ENCODE peak calls at places on chromosomes 13 and 19, in nine cellular contexts. B, F, P, G, W, I, T, M and A are unnamed samples.

GRCh38 chr19:43471091-43471490 is 5.7 kb upstream of the LYPD3 start:
- DNase-seq in B (no peak), F (no peak), P (no peak), G (no peak), W (no peak), I (no peak), T (no peak), M (no peak), A (no peak)

GRCh38 chr13:31060655-31061054 is 101.0 kb downstream of the HSPH1 start:
- DNase-seq in B (no peak), F (no peak), P (no peak), G (no peak), W (no peak), I (no peak), T (no peak), M (no peak), A (no peak)

GRCh38 chr19:16235811-16236710 is 38.4 kb downstream of the AP1M1 start:
- DNase-seq in B (peak; percentile 59), F (no peak), P (no peak), G (no peak), W (no peak), I (no peak), T (no peak), M (no peak), A (peak; percentile 34)

GRCh38 chr13:31014461-31014860 is 82.0 kb downstream of the TEX26 start:
- DNase-seq in B (no peak), F (no peak), P (no peak), G (no peak), W (no peak), I (no peak), T (no peak), M (no peak), A (no peak)

GRCh38 chr13:110462091-110462490 is 99.4 kb downstream of the RAB20 start:
- DNase-seq in B (no peak), F (no peak), P (no peak), G (no peak), W (no peak), I (no peak), T (no peak), M (no peak), A (no peak)

GRCh38 chr13:81001828-81002385 is 661.0 kb upstream of the SPRY2 start:
- DNase-seq in B (no peak), F (no peak), P (no peak), G (no peak), W (no peak), I (no peak), T (no peak), M (no peak), A (no peak)

GRCh38 chr13:59776924-59777690 is 386.6 kb downstream of the DIAPH3 start:
- DNase-seq in B (no peak), F (no peak), P (no peak), G (no peak), W (no peak), I (no peak), T (no peak), M (no peak), A (no peak)

GRCh38 chr19:8208710-8209110 is 460 bp upstream of the CERS4 start:
- DNase-seq in B (no peak), F (peak; percentile 83), P (no peak), G (peak; percentile 31), W (no peak), I (no peak), T (no peak), M (peak; percentile 87), A (no peak)

GRCh38 chr19:32350492-32350891 is 5.1 kb downstream of the ZNF507 start:
- DNase-seq in B (no peak), F (no peak), P (no peak), G (no peak), W (no peak), I (no peak), T (no peak), M (no peak), A (no peak)

GRCh38 chr13:97574926-97575325 is 141.0 kb downstream of the RAP2A start:
- DNase-seq in B (no peak), F (peak; percentile 40), P (no peak), G (no peak), W (no peak), I (peak; percentile 53), T (peak; percentile 78), M (peak; percentile 29), A (peak; percentile 86)

GRCh38 chr13:65036999-65037398 is 2193.1 kb downstream of the PCDH9 start:
- DNase-seq in B (no peak), F (no peak), P (no peak), G (no peak), W (no peak), I (no peak), T (no peak), M (no peak), A (no peak)

GRCh38 chr13:77460195-77460594 is 75.3 kb upstream of the SCEL start:
- DNase-seq in B (peak; percentile 65), F (peak; percentile 18), P (no peak), G (peak; percentile 78), W (no peak), I (peak; percentile 71), T (no peak), M (no peak), A (no peak)

GRCh38 chr19:624433-625109 is 8.8 kb downstream of the POLRMT start:
- DNase-seq in B (no peak), F (no peak), P (no peak), G (no peak), W (no peak), I (no peak), T (no peak), M (no peak), A (no peak)
- H3K36me3 ChIP-seq in B (peaks cover 60% of the 10 kb centered on the region), F (no peaks in the 10 kb centered on the region), P (no peaks in the 10 kb centered on the region), G (peaks cover 69% of the 10 kb centered on the region), W (peaks cover 85% of the 10 kb centered on the region), I (no peaks in the 10 kb centered on the region), T (peaks cover 6% of the 10 kb centered on the region), M (peaks cover 80% of the 10 kb centered on the region), A (peaks cover 29% of the 10 kb centered on the region)

GRCh38 chr19:38710416-38710702 is 33.9 kb downstream of the CAPN12 start:
- DNase-seq in B (no peak), F (no peak), P (no peak), G (no peak), W (no peak), I (no peak), T (no peak), M (no peak), A (no peak)
- H3K4me1 ChIP-seq in B (peaks cover 49% of the 10 kb centered on the region), F (peaks cover 44% of the 10 kb centered on the region), P (peaks cover 15% of the 10 kb centered on the region), G (peaks cover 100% of the 10 kb centered on the region), W (peaks cover 8% of the 10 kb centered on the region), I (no peaks in the 10 kb centered on the region), T (no peaks in the 10 kb centered on the region), M (no peaks in the 10 kb centered on the region), A (no peaks in the 10 kb centered on the region)

GRCh38 chr19:45263013-45263412 is 11.9 kb downstream of the MARK4 start:
- DNase-seq in B (no peak), F (no peak), P (no peak), G (no peak), W (no peak), I (no peak), T (no peak), M (peak; percentile 63), A (no peak)

GRCh38 chr19:45271098-45271497 is 20.0 kb downstream of the MARK4 start:
- DNase-seq in B (no peak), F (no peak), P (no peak), G (no peak), W (no peak), I (no peak), T (no peak), M (no peak), A (no peak)

GRCh38 chr19:45265375-45265774 is 14.3 kb downstream of the MARK4 start:
- DNase-seq in B (no peak), F (no peak), P (no peak), G (no peak), W (no peak), I (no peak), T (no peak), M (no peak), A (no peak)

GRCh38 chr19:45264781-45265317 is 13.8 kb downstream of the MARK4 start:
- DNase-seq in B (no peak), F (no peak), P (no peak), G (no peak), W (no peak), I (no peak), T (no peak), M (no peak), A (no peak)

DNA sequence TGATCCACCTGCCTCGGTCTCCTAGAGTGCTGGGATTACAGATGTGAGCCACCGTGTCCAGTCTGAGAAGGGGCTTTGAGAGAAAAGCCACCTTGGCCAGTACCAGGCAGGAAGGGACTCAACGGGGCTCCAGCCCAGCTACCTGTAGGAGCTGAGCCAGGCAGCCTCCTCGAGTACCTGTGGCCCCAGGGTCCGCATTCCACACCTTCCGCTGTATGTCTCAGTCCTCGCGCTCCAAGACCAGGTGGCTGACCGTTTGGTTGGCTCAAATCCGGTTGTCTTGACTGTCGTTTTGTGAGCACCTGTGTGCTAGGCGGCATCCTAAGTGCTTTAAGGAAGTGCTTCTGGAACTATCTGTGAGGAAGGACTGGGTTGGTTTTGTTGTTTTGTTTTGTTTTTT is 16.2 kb downstream of the MARK4 start:
- DNase-seq in B (no peak), F (no peak), P (no peak), G (no peak), W (no peak), I (no peak), T (no peak), M (no peak), A (no peak)
- H3K36me3 ChIP-seq in B (peaks cover 44% of the 10 kb centered on the region), F (no peaks in the 10 kb centered on the region), P (no peaks in the 10 kb centered on the region), G (peaks cover 59% of the 10 kb centered on the region), W (peaks cover 34% of the 10 kb centered on the region), I (no peaks in the 10 kb centered on the region), T (peaks cover 4% of the 10 kb centered on the region), M (peaks cover 22% of the 10 kb centered on the region), A (peaks cover 42% of the 10 kb centered on the region)

GRCh38 chr13:51562011-51562671 is 22.1 kb upstream of the WDFY2 start:
- DNase-seq in B (no peak), F (no peak), P (no peak), G (no peak), W (no peak), I (peak; percentile 37), T (no peak), M (no peak), A (no peak)

GRCh38 chr13:51560336-51560735 is 23.9 kb upstream of the WDFY2 start:
- DNase-seq in B (no peak), F (no peak), P (no peak), G (no peak), W (no peak), I (no peak), T (no peak), M (no peak), A (no peak)

GRCh38 chr13:51557423-51557822 is 26.8 kb upstream of the WDFY2 start:
- DNase-seq in B (no peak), F (no peak), P (no peak), G (no peak), W (no peak), I (no peak), T (no peak), M (no peak), A (no peak)

GRCh38 chr13:51557875-51558604 is 26.2 kb upstream of the WDFY2 start:
- DNase-seq in B (no peak), F (no peak), P (peak; percentile 44), G (no peak), W (no peak), I (no peak), T (no peak), M (no peak), A (no peak)

DNA sequence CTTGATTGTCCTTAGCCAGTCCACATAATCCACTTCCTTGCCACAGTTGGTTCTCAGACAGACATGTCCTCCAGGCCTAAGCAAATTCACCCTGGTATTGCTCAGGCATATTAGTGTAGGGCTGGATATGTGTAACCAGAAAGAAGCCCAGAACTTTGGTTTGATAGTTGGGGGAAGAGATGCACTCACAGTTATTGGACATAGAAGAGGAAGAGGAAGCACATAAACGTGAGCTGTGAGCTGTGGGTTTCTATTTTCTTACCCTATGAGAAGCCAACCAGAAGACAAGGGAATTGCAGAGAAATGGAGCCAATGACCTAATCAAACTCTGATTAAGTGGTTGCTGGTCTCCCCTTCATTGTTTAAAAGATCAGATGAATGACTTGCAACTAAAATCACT is 24.3 kb upstream of the WDFY2 start:
- DNase-seq in B (no peak), F (no peak), P (no peak), G (no peak), W (no peak), I (no peak), T (no peak), M (no peak), A (no peak)
- H3K4me1 ChIP-seq in B (no peaks in the 10 kb centered on the region), F (no peaks in the 10 kb centered on the region), P (no peaks in the 10 kb centered on the region), G (no peaks in the 10 kb centered on the region), W (no peaks in the 10 kb centered on the region), I (no peaks in the 10 kb centered on the region), T (no peaks in the 10 kb centered on the region), M (no peaks in the 10 kb centered on the region), A (no peaks in the 10 kb centered on the region)